ENCODE peak calls at places on chromosomes 3 and 15, in six cellular contexts. One of them, this sample, is unnamed.

GRCh38 chr3:146117406-146118285 is 43.3 kb downstream of the PLOD2 start:
- DNase-seq in breast epithelium: no peak
- DNase-seq in gastrocnemius medialis: no peak
- DNase-seq in endothelial cell of umbilical vein: no peak
- DNase-seq in suprapubic skin: no peak
- DNase-seq in uterus: no peak
- DNase-seq in this sample: no peak

GRCh38 chr3:197518794-197519451 is 36.8 kb downstream of the BDH1 start:
- DNase-seq in breast epithelium: no peak
- DNase-seq in gastrocnemius medialis: no peak
- DNase-seq in endothelial cell of umbilical vein: no peak
- DNase-seq in suprapubic skin: no peak
- DNase-seq in uterus: no peak
- DNase-seq in this sample: no peak

GRCh38 chr15:88653200-88654064 is 14.6 kb downstream of the ISG20 start:
- DNase-seq in breast epithelium: no peak
- DNase-seq in gastrocnemius medialis: no peak
- DNase-seq in endothelial cell of umbilical vein: no peak
- DNase-seq in suprapubic skin: peak
- DNase-seq in uterus: no peak
- DNase-seq in this sample: no peak

GRCh38 chr15:80567721-80568157 is 127.4 kb upstream of the ABHD17C start:
- DNase-seq in breast epithelium: no peak
- DNase-seq in gastrocnemius medialis: peak
- DNase-seq in endothelial cell of umbilical vein: peak
- DNase-seq in suprapubic skin: no peak
- DNase-seq in uterus: peak
- DNase-seq in this sample: no peak

GRCh38 chr3:30933478-30934207 is 39.2 kb upstream of the GADL1 start:
- DNase-seq in breast epithelium: no peak
- DNase-seq in gastrocnemius medialis: no peak
- DNase-seq in endothelial cell of umbilical vein: no peak
- DNase-seq in suprapubic skin: no peak
- DNase-seq in uterus: no peak
- DNase-seq in this sample: no peak

GRCh38 chr3:9068044-9068443 is 104.8 kb upstream of the RAD18 start:
- DNase-seq in breast epithelium: no peak
- DNase-seq in gastrocnemius medialis: no peak
- DNase-seq in endothelial cell of umbilical vein: no peak
- DNase-seq in suprapubic skin: no peak
- DNase-seq in uterus: no peak
- DNase-seq in this sample: no peak

GRCh38 chr3:34382859-34383258 is 584.4 kb downstream of the PDCD6IP start:
- DNase-seq in breast epithelium: no peak
- DNase-seq in gastrocnemius medialis: no peak
- DNase-seq in endothelial cell of umbilical vein: no peak
- DNase-seq in suprapubic skin: no peak
- DNase-seq in uterus: no peak
- DNase-seq in this sample: no peak

GRCh38 chr3:32077260-32078084 is 28.9 kb upstream of the GPD1L start:
- DNase-seq in breast epithelium: no peak
- DNase-seq in gastrocnemius medialis: no peak
- DNase-seq in endothelial cell of umbilical vein: peak
- DNase-seq in suprapubic skin: no peak
- DNase-seq in uterus: no peak
- DNase-seq in this sample: no peak

GRCh38 chr3:67529337-67529736 is 125.1 kb downstream of the SUCLG2 start:
- DNase-seq in breast epithelium: no peak
- DNase-seq in gastrocnemius medialis: no peak
- DNase-seq in endothelial cell of umbilical vein: no peak
- DNase-seq in suprapubic skin: no peak
- DNase-seq in uterus: no peak
- DNase-seq in this sample: no peak

GRCh38 chr15:41871175-41871905 is 22.5 kb downstream of the SPTBN5 start:
- DNase-seq in breast epithelium: no peak
- DNase-seq in gastrocnemius medialis: no peak
- DNase-seq in endothelial cell of umbilical vein: no peak
- DNase-seq in suprapubic skin: no peak
- DNase-seq in uterus: no peak
- DNase-seq in this sample: no peak

GRCh38 chr3:181716916-181717315 is 5.2 kb downstream of the SOX2 start:
- DNase-seq in breast epithelium: no peak
- DNase-seq in gastrocnemius medialis: no peak
- DNase-seq in endothelial cell of umbilical vein: no peak
- DNase-seq in suprapubic skin: no peak
- DNase-seq in uterus: no peak
- DNase-seq in this sample: no peak

GRCh38 chr15:99980791-99981190 is 247.6 kb upstream of the LYSMD4 start:
- DNase-seq in breast epithelium: no peak
- DNase-seq in gastrocnemius medialis: no peak
- DNase-seq in endothelial cell of umbilical vein: no peak
- DNase-seq in suprapubic skin: no peak
- DNase-seq in uterus: no peak
- DNase-seq in this sample: no peak

GRCh38 chr3:125350597-125350996 is 24.5 kb downstream of the ZNF148 start:
- DNase-seq in breast epithelium: no peak
- DNase-seq in gastrocnemius medialis: no peak
- DNase-seq in endothelial cell of umbilical vein: peak
- DNase-seq in suprapubic skin: no peak
- DNase-seq in uterus: no peak
- DNase-seq in this sample: no peak

GRCh38 chr3:158105710-158106438 is at the start of gene SHOX2:
- DNase-seq in breast epithelium: no peak
- DNase-seq in gastrocnemius medialis: no peak
- DNase-seq in endothelial cell of umbilical vein: no peak
- DNase-seq in suprapubic skin: no peak
- DNase-seq in uterus: peak
- DNase-seq in this sample: no peak

GRCh38 chr15:98408231-98408630 is 240.1 kb upstream of the IGF1R start:
- DNase-seq in breast epithelium: no peak
- DNase-seq in gastrocnemius medialis: no peak
- DNase-seq in endothelial cell of umbilical vein: no peak
- DNase-seq in suprapubic skin: no peak
- DNase-seq in uterus: no peak
- DNase-seq in this sample: no peak

GRCh38 chr15:89444855-89445254 is 51.5 kb downstream of the RHCG start:
- DNase-seq in breast epithelium: no peak
- DNase-seq in gastrocnemius medialis: no peak
- DNase-seq in endothelial cell of umbilical vein: no peak
- DNase-seq in suprapubic skin: no peak
- DNase-seq in uterus: no peak
- DNase-seq in this sample: no peak

GRCh38 chr3:51622868-51623267 is 48.2 kb upstream of the TEX264 start:
- DNase-seq in breast epithelium: no peak
- DNase-seq in gastrocnemius medialis: peak
- DNase-seq in endothelial cell of umbilical vein: no peak
- DNase-seq in suprapubic skin: no peak
- DNase-seq in uterus: no peak
- DNase-seq in this sample: no peak

GRCh38 chr3:182795383-182795782 is 2.1 kb downstream of the ATP11B start:
- DNase-seq in breast epithelium: no peak
- DNase-seq in gastrocnemius medialis: no peak
- DNase-seq in endothelial cell of umbilical vein: no peak
- DNase-seq in suprapubic skin: no peak
- DNase-seq in uterus: no peak
- DNase-seq in this sample: no peak

GRCh38 chr3:127479449-127479848 is 111.1 kb downstream of the TPRA1 start:
- DNase-seq in breast epithelium: no peak
- DNase-seq in gastrocnemius medialis: no peak
- DNase-seq in endothelial cell of umbilical vein: no peak
- DNase-seq in suprapubic skin: no peak
- DNase-seq in uterus: no peak
- DNase-seq in this sample: no peak

GRCh38 chr3:142778541-142778940 is 54.7 kb downstream of the TRPC1 start:
- DNase-seq in breast epithelium: no peak
- DNase-seq in gastrocnemius medialis: no peak
- DNase-seq in endothelial cell of umbilical vein: no peak
- DNase-seq in suprapubic skin: no peak
- DNase-seq in uterus: no peak
- DNase-seq in this sample: no peak

GRCh38 chr15:64048766-64049165 is 2.5 kb upstream of the DAPK2 start:
- DNase-seq in breast epithelium: no peak
- DNase-seq in gastrocnemius medialis: no peak
- DNase-seq in endothelial cell of umbilical vein: no peak
- DNase-seq in suprapubic skin: no peak
- DNase-seq in uterus: no peak
- DNase-seq in this sample: no peak

GRCh38 chr15:66565731-66566130 is at the start of gene LCTL:
- DNase-seq in breast epithelium: no peak
- DNase-seq in gastrocnemius medialis: no peak
- DNase-seq in endothelial cell of umbilical vein: no peak
- DNase-seq in suprapubic skin: no peak
- DNase-seq in uterus: no peak
- DNase-seq in this sample: no peak

GRCh38 chr3:45506751-45507391 is 87.7 kb upstream of the LIMD1 start:
- DNase-seq in breast epithelium: no peak
- DNase-seq in gastrocnemius medialis: no peak
- DNase-seq in endothelial cell of umbilical vein: no peak
- DNase-seq in suprapubic skin: no peak
- DNase-seq in uterus: no peak
- DNase-seq in this sample: no peak

GRCh38 chr3:64957639-64958038 is 269.8 kb upstream of the ADAMTS9 start:
- DNase-seq in breast epithelium: no peak
- DNase-seq in gastrocnemius medialis: no peak
- DNase-seq in endothelial cell of umbilical vein: no peak
- DNase-seq in suprapubic skin: no peak
- DNase-seq in uterus: no peak
- DNase-seq in this sample: no peak

GRCh38 chr3:192835818-192836468 is 81.7 kb downstream of the MB21D2 start:
- DNase-seq in breast epithelium: no peak
- DNase-seq in gastrocnemius medialis: no peak
- DNase-seq in endothelial cell of umbilical vein: no peak
- DNase-seq in suprapubic skin: no peak
- DNase-seq in uterus: peak
- DNase-seq in this sample: no peak

GRCh38 chr15:77060560-77060959 is 10.3 kb downstream of the TSPAN3 start:
- DNase-seq in breast epithelium: no peak
- DNase-seq in gastrocnemius medialis: peak
- DNase-seq in endothelial cell of umbilical vein: peak
- DNase-seq in suprapubic skin: no peak
- DNase-seq in uterus: no peak
- DNase-seq in this sample: no peak

GRCh38 chr15:80174017-80174746 is 21.4 kb downstream of the FAH start:
- DNase-seq in breast epithelium: peak
- DNase-seq in gastrocnemius medialis: peak
- DNase-seq in endothelial cell of umbilical vein: peak
- DNase-seq in suprapubic skin: no peak
- DNase-seq in uterus: no peak
- DNase-seq in this sample: no peak

GRCh38 chr3:170910542-170910941 is 2.1 kb upstream of the EIF5A2 start:
- DNase-seq in breast epithelium: no peak
- DNase-seq in gastrocnemius medialis: no peak
- DNase-seq in endothelial cell of umbilical vein: no peak
- DNase-seq in suprapubic skin: no peak
- DNase-seq in uterus: no peak
- DNase-seq in this sample: no peak

GRCh38 chr3:40939113-40940070 is 259.9 kb upstream of the CTNNB1 start:
- DNase-seq in breast epithelium: no peak
- DNase-seq in gastrocnemius medialis: peak
- DNase-seq in endothelial cell of umbilical vein: peak
- DNase-seq in suprapubic skin: no peak
- DNase-seq in uterus: no peak
- DNase-seq in this sample: no peak

GRCh38 chr3:84772841-84773240 is 185.9 kb upstream of the CADM2 start:
- DNase-seq in breast epithelium: no peak
- DNase-seq in gastrocnemius medialis: no peak
- DNase-seq in endothelial cell of umbilical vein: no peak
- DNase-seq in suprapubic skin: no peak
- DNase-seq in uterus: no peak
- DNase-seq in this sample: no peak

GRCh38 chr3:194184265-194184751 is 48.4 kb downstream of the HES1 start:
- DNase-seq in breast epithelium: no peak
- DNase-seq in gastrocnemius medialis: no peak
- DNase-seq in endothelial cell of umbilical vein: peak
- DNase-seq in suprapubic skin: no peak
- DNase-seq in uterus: no peak
- DNase-seq in this sample: no peak

GRCh38 chr3:95048564-95048963 is 985.7 kb downstream of the NSUN3 start:
- DNase-seq in breast epithelium: no peak
- DNase-seq in gastrocnemius medialis: no peak
- DNase-seq in endothelial cell of umbilical vein: no peak
- DNase-seq in suprapubic skin: no peak
- DNase-seq in uterus: no peak
- DNase-seq in this sample: no peak

GRCh38 chr15:55250392-55250791 is 39.2 kb downstream of the RAB27A start:
- DNase-seq in breast epithelium: no peak
- DNase-seq in gastrocnemius medialis: no peak
- DNase-seq in endothelial cell of umbilical vein: no peak
- DNase-seq in suprapubic skin: no peak
- DNase-seq in uterus: no peak
- DNase-seq in this sample: no peak

GRCh38 chr15:59260090-59260489 is 53.4 kb downstream of the LDHAL6B start:
- DNase-seq in breast epithelium: no peak
- DNase-seq in gastrocnemius medialis: no peak
- DNase-seq in endothelial cell of umbilical vein: no peak
- DNase-seq in suprapubic skin: no peak
- DNase-seq in uterus: no peak
- DNase-seq in this sample: no peak
- TF ChIP-seq POLR2A in breast epithelium: no peak
- TF ChIP-seq POLR2A in gastrocnemius medialis: no peak
- TF ChIP-seq POLR2A in endothelial cell of umbilical vein: no peak
- TF ChIP-seq POLR2A in suprapubic skin: no peak
- TF ChIP-seq POLR2A in uterus: no peak
- TF ChIP-seq POLR2A in this sample: no peak

GRCh38 chr3:47475570-47476329 is at the start of gene SCAP:
- DNase-seq in breast epithelium: peak
- DNase-seq in gastrocnemius medialis: peak
- DNase-seq in endothelial cell of umbilical vein: peak
- DNase-seq in suprapubic skin: peak
- DNase-seq in uterus: peak
- DNase-seq in this sample: peak
- TF ChIP-seq POLR2A in breast epithelium: no peak
- TF ChIP-seq POLR2A in gastrocnemius medialis: peak
- TF ChIP-seq POLR2A in endothelial cell of umbilical vein: peak
- TF ChIP-seq POLR2A in suprapubic skin: no peak
- TF ChIP-seq POLR2A in uterus: peak
- TF ChIP-seq POLR2A in this sample: no peak

GRCh38 chr15:60392986-60393811 is 4.6 kb downstream of the ANXA2 start:
- DNase-seq in breast epithelium: peak
- DNase-seq in gastrocnemius medialis: peak
- DNase-seq in endothelial cell of umbilical vein: peak
- DNase-seq in suprapubic skin: no peak
- DNase-seq in uterus: peak
- DNase-seq in this sample: peak
- TF ChIP-seq POLR2A in breast epithelium: peak
- TF ChIP-seq POLR2A in gastrocnemius medialis: no peak
- TF ChIP-seq POLR2A in endothelial cell of umbilical vein: peak
- TF ChIP-seq POLR2A in suprapubic skin: no peak
- TF ChIP-seq POLR2A in uterus: no peak
- TF ChIP-seq POLR2A in this sample: peak

DNA sequence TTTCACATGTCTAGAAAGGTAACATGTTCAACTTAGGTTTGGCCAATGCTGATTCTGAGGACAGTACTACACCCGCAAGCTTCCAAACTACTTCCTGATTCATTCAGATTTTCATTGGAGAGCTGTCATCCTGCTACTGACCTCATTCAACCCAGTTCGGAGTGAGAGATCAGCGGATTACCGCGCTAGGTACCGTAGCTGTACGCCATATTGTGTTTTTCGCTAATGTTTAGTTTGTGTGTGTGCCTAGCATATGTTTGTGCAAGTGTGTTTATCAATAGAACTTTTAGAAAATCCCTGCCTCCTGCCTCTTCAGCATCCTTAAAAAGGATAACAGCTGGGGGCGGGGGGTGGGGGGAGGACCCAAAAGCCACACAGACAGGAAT is 1.1 kb downstream of the ZBTB20 start:
- DNase-seq in breast epithelium: no peak
- DNase-seq in gastrocnemius medialis: peak
- DNase-seq in endothelial cell of umbilical vein: peak
- DNase-seq in suprapubic skin: peak
- DNase-seq in uterus: no peak
- DNase-seq in this sample: no peak
- TF ChIP-seq POLR2A in breast epithelium: peak
- TF ChIP-seq POLR2A in gastrocnemius medialis: no peak
- TF ChIP-seq POLR2A in endothelial cell of umbilical vein: no peak
- TF ChIP-seq POLR2A in suprapubic skin: no peak
- TF ChIP-seq POLR2A in uterus: no peak
- TF ChIP-seq POLR2A in this sample: no peak